ENCODE peak calls at places on chromosome 1, in five cellular contexts. One of them, this sample, is unnamed.

GRCh38 chr1:65812065-65812464 is 19.4 kb downstream of the PDE4B start:
- DNase-seq in H9: no peak
- DNase-seq in IMR-90: peak
- DNase-seq in H1: no peak
- DNase-seq in trophoblast cell: peak
- DNase-seq in this sample: no peak

GRCh38 chr1:243710467-243710866 is 139.6 kb downstream of the AKT3 start:
- DNase-seq in H9: no peak
- DNase-seq in IMR-90: no peak
- DNase-seq in H1: no peak
- DNase-seq in trophoblast cell: no peak
- DNase-seq in this sample: no peak

GRCh38 chr1:203569490-203570318 is 56.9 kb upstream of the ATP2B4 start:
- DNase-seq in H9: no peak
- DNase-seq in IMR-90: peak
- DNase-seq in H1: no peak
- DNase-seq in trophoblast cell: peak
- DNase-seq in this sample: no peak

GRCh38 chr1:76124196-76124595 is 49.6 kb downstream of the ST6GALNAC3 start:
- DNase-seq in H9: no peak
- DNase-seq in IMR-90: no peak
- DNase-seq in H1: no peak
- DNase-seq in trophoblast cell: peak
- DNase-seq in this sample: no peak

GRCh38 chr1:40014812-40015594 is 25.5 kb upstream of the CAP1 start:
- DNase-seq in H9: no peak
- DNase-seq in IMR-90: peak
- DNase-seq in H1: no peak
- DNase-seq in trophoblast cell: peak
- DNase-seq in this sample: no peak

GRCh38 chr1:54376085-54377039 is 29.8 kb downstream of the SSBP3 start:
- DNase-seq in H9: no peak
- DNase-seq in IMR-90: no peak
- DNase-seq in H1: no peak
- DNase-seq in trophoblast cell: no peak
- DNase-seq in this sample: no peak

GRCh38 chr1:25550683-25551310 is 7.4 kb downstream of the LDLRAP1 start:
- DNase-seq in H9: no peak
- DNase-seq in IMR-90: peak
- DNase-seq in H1: no peak
- DNase-seq in trophoblast cell: no peak
- DNase-seq in this sample: no peak

GRCh38 chr1:8985915-8986813 is 40.1 kb downstream of the SLC2A7 start:
- DNase-seq in H9: no peak
- DNase-seq in IMR-90: peak
- DNase-seq in H1: no peak
- DNase-seq in trophoblast cell: peak
- DNase-seq in this sample: no peak

GRCh38 chr1:11935040-11935378 is 492 bp downstream of the PLOD1 start:
- DNase-seq in H9: no peak
- DNase-seq in IMR-90: no peak
- DNase-seq in H1: no peak
- DNase-seq in trophoblast cell: no peak
- DNase-seq in this sample: no peak

GRCh38 chr1:11938722-11939526 is 4.4 kb downstream of the PLOD1 start:
- DNase-seq in H9: no peak
- DNase-seq in IMR-90: no peak
- DNase-seq in H1: no peak
- DNase-seq in trophoblast cell: no peak
- DNase-seq in this sample: no peak

GRCh38 chr1:11931845-11932244 is 2.7 kb upstream of the PLOD1 start:
- DNase-seq in H9: no peak
- DNase-seq in IMR-90: no peak
- DNase-seq in H1: no peak
- DNase-seq in trophoblast cell: no peak
- DNase-seq in this sample: no peak

GRCh38 chr1:11930571-11931445 is 3.7 kb upstream of the PLOD1 start:
- DNase-seq in H9: no peak
- DNase-seq in IMR-90: peak
- DNase-seq in H1: no peak
- DNase-seq in trophoblast cell: no peak
- DNase-seq in this sample: no peak

DNA sequence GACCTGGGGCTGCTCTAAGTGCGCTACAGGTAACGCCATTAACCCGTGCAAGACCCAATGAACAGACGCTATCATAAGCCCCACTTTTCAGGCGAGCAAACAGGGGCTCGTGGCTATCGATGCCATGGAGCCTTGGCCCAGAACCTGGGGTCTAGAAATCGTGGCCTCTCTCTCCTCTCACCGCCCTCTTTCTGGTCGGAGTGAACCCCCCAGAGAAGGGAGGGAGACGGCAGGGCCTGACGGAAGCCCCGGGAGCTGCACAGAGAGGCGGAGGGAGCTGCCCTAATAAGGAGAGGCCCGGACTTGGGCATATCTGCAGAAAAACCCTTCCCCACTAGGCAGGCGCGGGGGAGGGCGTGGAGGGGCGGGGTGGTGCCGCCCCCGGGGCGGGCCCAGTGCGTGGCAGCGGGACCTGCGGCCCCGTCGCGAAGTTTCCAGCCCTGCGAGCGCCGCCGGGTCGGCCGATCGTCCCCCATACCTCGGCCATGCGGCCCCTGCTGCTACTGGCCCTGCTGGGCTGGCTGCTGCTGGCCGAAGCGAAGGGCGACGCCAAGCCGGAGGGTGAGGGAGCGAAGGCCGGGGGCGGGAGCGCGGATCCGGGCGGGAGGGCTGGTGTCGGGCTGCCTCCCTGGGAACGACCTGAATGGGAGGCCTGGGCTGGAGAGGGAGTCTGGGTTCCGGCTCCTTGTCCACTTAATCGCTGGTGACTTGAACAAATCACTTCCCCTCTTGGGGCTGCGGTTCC is at the start of gene PLOD1:
- DNase-seq in H9: peak
- DNase-seq in IMR-90: peak
- DNase-seq in H1: peak
- DNase-seq in trophoblast cell: peak
- DNase-seq in this sample: peak
- H3K14ac ChIP-seq in H9: peak
- H3K14ac ChIP-seq in IMR-90: peak
- H3K14ac ChIP-seq in H1: no peak
- H3K14ac ChIP-seq in trophoblast cell: peak
- H3K14ac ChIP-seq in this sample: peak

GRCh38 chr1:36320291-36320758 is 3.1 kb downstream of the EVA1B start:
- DNase-seq in H9: no peak
- DNase-seq in IMR-90: no peak
- DNase-seq in H1: peak
- DNase-seq in trophoblast cell: no peak
- DNase-seq in this sample: no peak
- H3K4ac ChIP-seq in H9: no peak
- H3K4ac ChIP-seq in IMR-90: peak
- H3K4ac ChIP-seq in H1: no peak
- H3K4ac ChIP-seq in trophoblast cell: no peak
- H3K4ac ChIP-seq in this sample: no peak

GRCh38 chr1:116111196-116112021 is at the start of gene MAB21L3:
- DNase-seq in H9: no peak
- DNase-seq in IMR-90: no peak
- DNase-seq in H1: no peak
- DNase-seq in trophoblast cell: no peak
- DNase-seq in this sample: no peak
- H4K8ac ChIP-seq in H9: no peak
- H4K8ac ChIP-seq in IMR-90: no peak
- H4K8ac ChIP-seq in H1: no peak
- H4K8ac ChIP-seq in trophoblast cell: peak
- H4K8ac ChIP-seq in this sample: no peak

GRCh38 chr1:156500578-156500846 is at the start of gene MEF2D:
- DNase-seq in H9: no peak
- DNase-seq in IMR-90: no peak
- DNase-seq in H1: no peak
- DNase-seq in trophoblast cell: no peak
- DNase-seq in this sample: no peak
- H3K14ac ChIP-seq in H9: peak
- H3K14ac ChIP-seq in IMR-90: peak
- H3K14ac ChIP-seq in H1: no peak
- H3K14ac ChIP-seq in trophoblast cell: peak
- H3K14ac ChIP-seq in this sample: no peak

DNA sequence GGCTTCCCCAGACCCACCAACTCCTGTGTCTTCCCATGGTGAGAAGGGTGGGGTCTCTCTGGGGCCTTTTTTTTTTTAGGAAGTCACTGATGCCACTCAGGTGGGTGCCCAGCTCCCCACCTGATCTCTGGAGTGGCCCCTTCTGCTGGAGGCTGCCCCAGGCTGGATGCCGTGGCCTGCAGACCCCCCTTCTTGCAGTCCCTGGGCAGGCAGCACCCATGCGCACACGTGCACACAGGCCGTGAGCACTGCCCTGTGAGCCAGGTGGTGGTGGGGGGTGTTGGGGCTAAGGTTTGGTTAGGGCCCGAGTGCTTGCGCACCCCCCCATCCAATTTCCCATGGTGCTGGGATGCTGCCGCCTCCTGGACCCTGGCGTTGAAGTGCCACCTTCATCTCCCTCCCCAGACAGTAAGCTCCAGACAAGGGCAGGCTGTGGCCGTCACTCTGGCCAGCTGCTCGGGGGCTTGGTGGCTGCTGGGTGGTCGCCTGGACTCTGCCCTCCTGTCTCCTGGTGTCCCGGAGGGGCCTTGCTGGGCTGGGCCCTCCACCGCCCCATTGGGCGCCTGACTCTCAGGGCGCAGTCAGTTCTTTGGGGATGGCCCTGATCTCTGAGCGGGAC is 50.6 kb downstream of the SKI start:
- DNase-seq in H9: peak
- DNase-seq in IMR-90: no peak
- DNase-seq in H1: no peak
- DNase-seq in trophoblast cell: no peak
- DNase-seq in this sample: no peak
- H3K4ac ChIP-seq in H9: no peak
- H3K4ac ChIP-seq in IMR-90: peak
- H3K4ac ChIP-seq in H1: peak
- H3K4ac ChIP-seq in trophoblast cell: peak
- H3K4ac ChIP-seq in this sample: peak

DNA sequence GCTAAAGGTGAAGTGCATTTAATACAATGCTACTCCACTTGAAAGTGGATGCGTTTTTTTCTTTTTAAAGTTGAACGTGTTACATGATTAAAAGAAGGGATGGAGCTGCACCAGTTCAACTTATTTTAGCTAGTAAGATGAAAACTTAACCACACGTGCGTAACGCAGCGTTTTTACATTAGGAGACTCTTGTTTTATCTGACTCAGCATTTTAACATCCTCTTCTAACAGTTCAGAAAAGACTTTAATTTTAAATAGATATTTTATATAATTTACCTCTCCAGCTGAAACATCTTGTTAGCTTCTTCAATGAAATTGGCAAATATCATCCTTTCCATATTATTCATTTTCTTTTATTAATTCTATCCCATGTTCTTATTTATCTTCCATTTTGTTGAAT is 33.4 kb downstream of the EXO1 start:
- DNase-seq in H9: no peak
- DNase-seq in IMR-90: no peak
- DNase-seq in H1: no peak
- DNase-seq in trophoblast cell: no peak
- DNase-seq in this sample: no peak
- H4K8ac ChIP-seq in H9: no peak
- H4K8ac ChIP-seq in IMR-90: no peak
- H4K8ac ChIP-seq in H1: no peak
- H4K8ac ChIP-seq in trophoblast cell: no peak
- H4K8ac ChIP-seq in this sample: no peak

GRCh38 chr1:6491076-6491449 is 404 bp downstream of the PLEKHG5 start:
- DNase-seq in H9: no peak
- DNase-seq in IMR-90: no peak
- DNase-seq in H1: no peak
- DNase-seq in trophoblast cell: no peak
- DNase-seq in this sample: no peak

GRCh38 chr1:6489383-6489765 is 2.1 kb downstream of the PLEKHG5 start:
- DNase-seq in H9: no peak
- DNase-seq in IMR-90: no peak
- DNase-seq in H1: no peak
- DNase-seq in trophoblast cell: no peak
- DNase-seq in this sample: no peak

GRCh38 chr1:6490181-6491075 is 1.0 kb downstream of the PLEKHG5 start:
- DNase-seq in H9: peak
- DNase-seq in IMR-90: peak
- DNase-seq in H1: peak
- DNase-seq in trophoblast cell: peak
- DNase-seq in this sample: peak

GRCh38 chr1:6488602-6489382 is 2.7 kb downstream of the PLEKHG5 start:
- DNase-seq in H9: no peak
- DNase-seq in IMR-90: no peak
- DNase-seq in H1: no peak
- DNase-seq in trophoblast cell: no peak
- DNase-seq in this sample: no peak

DNA sequence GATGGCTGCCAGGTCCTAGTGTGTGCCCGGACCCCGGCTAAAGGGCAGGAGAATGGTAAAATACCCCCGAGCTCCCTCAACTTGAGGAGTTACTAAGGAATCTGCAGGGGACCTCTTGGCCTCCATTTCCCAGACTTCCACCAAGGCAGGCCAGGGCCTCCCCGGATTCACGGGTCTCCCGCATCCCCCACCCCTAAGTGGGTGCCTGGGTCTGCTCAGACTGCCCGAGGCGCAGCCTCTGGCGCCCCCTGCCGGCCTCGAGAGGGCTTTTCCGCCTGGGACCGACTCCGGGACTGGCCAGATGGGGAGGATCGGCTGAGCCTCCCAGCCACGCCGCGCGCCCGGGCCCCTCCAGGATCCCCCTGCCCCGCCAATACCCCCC is 1.7 kb downstream of the PLEKHG5 start:
- DNase-seq in H9: peak
- DNase-seq in IMR-90: peak
- DNase-seq in H1: peak
- DNase-seq in trophoblast cell: peak
- DNase-seq in this sample: peak
- H3K14ac ChIP-seq in H9: peak
- H3K14ac ChIP-seq in IMR-90: peak
- H3K14ac ChIP-seq in H1: no peak
- H3K14ac ChIP-seq in trophoblast cell: peak
- H3K14ac ChIP-seq in this sample: peak